ENCODE peak calls at places on chromosomes 13 and 19, in ten cellular contexts. One of them, this sample, is unnamed.

GRCh38 chr13:74005320-74006154 is 128.7 kb downstream of the KLF12 start:
- DNase-seq in ovary: no peak
- DNase-seq in foreskin keratinocyte: no peak
- DNase-seq in AG09319: no peak
- DNase-seq in glutamatergic neuron: no peak
- DNase-seq in GM10248: no peak
- DNase-seq in endothelial cell: no peak
- DNase-seq in AG04450: no peak
- DNase-seq in suprapubic skin: no peak
- DNase-seq in cardiac muscle cell: no peak
- DNase-seq in this sample: no peak

GRCh38 chr13:51818771-51819511 is 15.0 kb upstream of the DHRS12 start:
- DNase-seq in ovary: no peak
- DNase-seq in foreskin keratinocyte: no peak
- DNase-seq in AG09319: no peak
- DNase-seq in glutamatergic neuron: no peak
- DNase-seq in GM10248: no peak
- DNase-seq in endothelial cell: no peak
- DNase-seq in AG04450: peak; percentile 10
- DNase-seq in suprapubic skin: no peak
- DNase-seq in cardiac muscle cell: peak; percentile 62
- DNase-seq in this sample: no peak

GRCh38 chr19:19643158-19644053 is at the start of gene GMIP:
- DNase-seq in ovary: peak; percentile 78
- DNase-seq in foreskin keratinocyte: peak; percentile 53
- DNase-seq in AG09319: no peak
- DNase-seq in glutamatergic neuron: peak; percentile 90
- DNase-seq in GM10248: peak; percentile 95
- DNase-seq in endothelial cell: peak; percentile 83
- DNase-seq in AG04450: no peak
- DNase-seq in suprapubic skin: no peak
- DNase-seq in cardiac muscle cell: peak; percentile 50
- DNase-seq in this sample: peak; percentile 86

GRCh38 chr13:28346136-28346535 is 148.8 kb downstream of the FLT1 start:
- DNase-seq in ovary: no peak
- DNase-seq in foreskin keratinocyte: no peak
- DNase-seq in AG09319: no peak
- DNase-seq in glutamatergic neuron: no peak
- DNase-seq in GM10248: no peak
- DNase-seq in endothelial cell: no peak
- DNase-seq in AG04450: no peak
- DNase-seq in suprapubic skin: no peak
- DNase-seq in cardiac muscle cell: no peak
- DNase-seq in this sample: no peak

GRCh38 chr19:8054169-8054568 is 1.6 kb downstream of the CCL25 start:
- DNase-seq in ovary: no peak
- DNase-seq in foreskin keratinocyte: no peak
- DNase-seq in AG09319: no peak
- DNase-seq in glutamatergic neuron: no peak
- DNase-seq in GM10248: no peak
- DNase-seq in endothelial cell: no peak
- DNase-seq in AG04450: no peak
- DNase-seq in suprapubic skin: no peak
- DNase-seq in cardiac muscle cell: no peak
- DNase-seq in this sample: no peak

GRCh38 chr13:30181856-30182651 is 125.3 kb downstream of the KATNAL1 start:
- DNase-seq in ovary: no peak
- DNase-seq in foreskin keratinocyte: peak; percentile 11
- DNase-seq in AG09319: no peak
- DNase-seq in glutamatergic neuron: no peak
- DNase-seq in GM10248: no peak
- DNase-seq in endothelial cell: no peak
- DNase-seq in AG04450: no peak
- DNase-seq in suprapubic skin: no peak
- DNase-seq in cardiac muscle cell: no peak
- DNase-seq in this sample: no peak

GRCh38 chr19:13301627-13302334 is 151.6 kb downstream of the IER2 start:
- DNase-seq in ovary: no peak
- DNase-seq in foreskin keratinocyte: no peak
- DNase-seq in AG09319: no peak
- DNase-seq in glutamatergic neuron: no peak
- DNase-seq in GM10248: no peak
- DNase-seq in endothelial cell: no peak
- DNase-seq in AG04450: no peak
- DNase-seq in suprapubic skin: no peak
- DNase-seq in cardiac muscle cell: no peak
- DNase-seq in this sample: no peak

GRCh38 chr13:83709751-83710515 is 172.3 kb downstream of the SLITRK1 start:
- DNase-seq in ovary: no peak
- DNase-seq in foreskin keratinocyte: peak; percentile 88
- DNase-seq in AG09319: no peak
- DNase-seq in glutamatergic neuron: no peak
- DNase-seq in GM10248: no peak
- DNase-seq in endothelial cell: no peak
- DNase-seq in AG04450: no peak
- DNase-seq in suprapubic skin: no peak
- DNase-seq in cardiac muscle cell: no peak
- DNase-seq in this sample: peak; percentile 26

GRCh38 chr13:30715837-30716236 is 19.5 kb upstream of the ALOX5AP start:
- DNase-seq in ovary: no peak
- DNase-seq in foreskin keratinocyte: peak; percentile 39
- DNase-seq in AG09319: no peak
- DNase-seq in glutamatergic neuron: no peak
- DNase-seq in GM10248: no peak
- DNase-seq in endothelial cell: no peak
- DNase-seq in AG04450: no peak
- DNase-seq in suprapubic skin: no peak
- DNase-seq in cardiac muscle cell: no peak
- DNase-seq in this sample: no peak

GRCh38 chr19:49057636-49058234 is at the start of gene CGB7:
- DNase-seq in ovary: peak; percentile 72
- DNase-seq in foreskin keratinocyte: peak; percentile 62
- DNase-seq in AG09319: no peak
- DNase-seq in glutamatergic neuron: peak; percentile 81
- DNase-seq in GM10248: no peak
- DNase-seq in endothelial cell: peak; percentile 63
- DNase-seq in AG04450: no peak
- DNase-seq in suprapubic skin: no peak
- DNase-seq in cardiac muscle cell: peak; percentile 59
- DNase-seq in this sample: peak; percentile 83

GRCh38 chr19:480016-480855 is 16.1 kb upstream of the MADCAM1 start:
- DNase-seq in ovary: peak; percentile 64
- DNase-seq in foreskin keratinocyte: no peak
- DNase-seq in AG09319: peak; percentile 11
- DNase-seq in glutamatergic neuron: peak; percentile 76
- DNase-seq in GM10248: no peak
- DNase-seq in endothelial cell: peak; percentile 55
- DNase-seq in AG04450: no peak
- DNase-seq in suprapubic skin: no peak
- DNase-seq in cardiac muscle cell: peak; percentile 58
- DNase-seq in this sample: no peak

DNA sequence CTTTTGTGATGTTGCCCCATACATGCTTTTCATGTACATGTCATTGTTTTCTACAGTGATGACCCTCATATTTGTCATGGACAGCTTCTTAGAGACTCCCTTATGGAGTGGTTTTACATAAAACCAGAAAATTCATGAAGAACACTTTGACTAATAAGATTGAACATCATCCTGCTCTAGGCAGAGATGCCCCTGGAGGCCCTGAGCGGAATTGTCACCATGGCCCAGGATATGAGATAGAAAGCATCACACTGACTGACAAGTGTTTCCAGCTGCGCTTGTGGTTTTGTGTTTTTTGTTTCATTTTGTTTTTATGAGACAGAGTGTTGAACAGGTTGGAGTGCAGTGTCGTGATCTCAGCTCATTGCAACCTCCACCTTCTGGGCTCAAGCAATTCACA is 22.2 kb downstream of the ZNF701 start:
- DNase-seq in ovary: no peak
- DNase-seq in foreskin keratinocyte: no peak
- DNase-seq in AG09319: no peak
- DNase-seq in glutamatergic neuron: no peak
- DNase-seq in GM10248: no peak
- DNase-seq in endothelial cell: no peak
- DNase-seq in AG04450: no peak
- DNase-seq in suprapubic skin: no peak
- DNase-seq in cardiac muscle cell: no peak
- DNase-seq in this sample: no peak
- TF ChIP-seq CTCF in ovary: no peak
- TF ChIP-seq CTCF in foreskin keratinocyte: no peak
- TF ChIP-seq CTCF in AG09319: no peak
- TF ChIP-seq CTCF in glutamatergic neuron: no peak
- TF ChIP-seq CTCF in GM10248: no peak
- TF ChIP-seq CTCF in endothelial cell: no peak
- TF ChIP-seq CTCF in AG04450: no peak
- TF ChIP-seq CTCF in suprapubic skin: no peak
- TF ChIP-seq CTCF in cardiac muscle cell: no peak
- TF ChIP-seq CTCF in this sample: no peak

DNA sequence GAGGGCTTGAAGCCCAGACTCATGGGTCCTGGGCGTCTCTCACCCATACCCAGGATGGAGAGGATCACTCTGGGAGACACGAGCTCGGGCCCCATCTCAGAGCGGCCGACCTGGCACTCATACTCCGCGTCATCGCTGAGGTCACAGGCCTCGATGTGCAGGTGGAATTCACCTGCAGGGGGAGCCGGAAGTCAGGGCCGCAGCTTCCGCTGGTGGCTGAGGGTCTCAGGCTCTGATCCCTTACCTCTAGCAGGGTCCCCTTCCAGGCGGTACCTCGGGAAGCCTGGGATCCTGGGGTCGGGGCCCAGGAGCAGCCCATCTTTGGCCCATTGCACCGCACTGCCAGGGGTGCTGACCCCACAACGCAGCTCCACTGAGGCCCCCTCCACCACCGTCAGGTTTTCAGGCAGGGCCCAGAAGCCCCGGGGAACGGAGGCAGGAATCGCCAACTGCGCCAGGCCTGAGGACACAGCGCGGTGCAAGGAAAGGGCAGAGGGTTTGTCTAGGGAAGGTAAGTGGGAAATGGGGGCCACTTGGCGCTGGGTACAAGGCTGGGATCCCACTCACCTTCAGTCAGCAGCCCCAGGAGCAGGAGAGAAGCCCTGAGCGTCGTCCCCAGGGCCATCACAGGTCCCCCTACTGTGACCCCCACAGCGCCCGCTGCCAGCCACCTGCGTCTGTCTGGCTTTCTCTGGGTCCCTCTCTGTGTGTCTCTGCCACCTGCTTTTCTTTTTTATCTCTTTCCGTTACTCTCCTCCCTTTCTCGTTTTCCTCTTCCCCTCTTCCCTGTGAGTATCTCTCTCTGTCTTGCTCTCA is 883 bp downstream of the NPHS1 start:
- DNase-seq in ovary: no peak
- DNase-seq in foreskin keratinocyte: no peak
- DNase-seq in AG09319: no peak
- DNase-seq in glutamatergic neuron: peak; percentile 61
- DNase-seq in GM10248: no peak
- DNase-seq in endothelial cell: no peak
- DNase-seq in AG04450: no peak
- DNase-seq in suprapubic skin: no peak
- DNase-seq in cardiac muscle cell: no peak
- DNase-seq in this sample: no peak
- TF ChIP-seq CTCF in ovary: no peak
- TF ChIP-seq CTCF in foreskin keratinocyte: peak; percentile 36
- TF ChIP-seq CTCF in AG09319: no peak
- TF ChIP-seq CTCF in glutamatergic neuron: peak; percentile 25
- TF ChIP-seq CTCF in GM10248: no peak
- TF ChIP-seq CTCF in endothelial cell: no peak
- TF ChIP-seq CTCF in AG04450: no peak
- TF ChIP-seq CTCF in suprapubic skin: no peak
- TF ChIP-seq CTCF in cardiac muscle cell: peak; percentile 2
- TF ChIP-seq CTCF in this sample: no peak

GRCh38 chr13:38417241-38417640 is 67.6 kb downstream of the UFM1 start:
- DNase-seq in ovary: no peak
- DNase-seq in foreskin keratinocyte: peak; percentile 66
- DNase-seq in AG09319: no peak
- DNase-seq in glutamatergic neuron: no peak
- DNase-seq in GM10248: no peak
- DNase-seq in endothelial cell: no peak
- DNase-seq in AG04450: no peak
- DNase-seq in suprapubic skin: no peak
- DNase-seq in cardiac muscle cell: no peak
- DNase-seq in this sample: peak; percentile 36

GRCh38 chr13:38418286-38418685 is 68.6 kb downstream of the UFM1 start:
- DNase-seq in ovary: no peak
- DNase-seq in foreskin keratinocyte: peak; percentile 11
- DNase-seq in AG09319: no peak
- DNase-seq in glutamatergic neuron: no peak
- DNase-seq in GM10248: no peak
- DNase-seq in endothelial cell: no peak
- DNase-seq in AG04450: no peak
- DNase-seq in suprapubic skin: no peak
- DNase-seq in cardiac muscle cell: no peak
- DNase-seq in this sample: no peak

GRCh38 chr13:38415233-38415632 is 65.6 kb downstream of the UFM1 start:
- DNase-seq in ovary: no peak
- DNase-seq in foreskin keratinocyte: peak; percentile 28
- DNase-seq in AG09319: no peak
- DNase-seq in glutamatergic neuron: no peak
- DNase-seq in GM10248: peak; percentile 62
- DNase-seq in endothelial cell: no peak
- DNase-seq in AG04450: no peak
- DNase-seq in suprapubic skin: no peak
- DNase-seq in cardiac muscle cell: no peak
- DNase-seq in this sample: no peak

GRCh38 chr13:38419312-38419873 is 69.7 kb downstream of the UFM1 start:
- DNase-seq in ovary: no peak
- DNase-seq in foreskin keratinocyte: no peak
- DNase-seq in AG09319: no peak
- DNase-seq in glutamatergic neuron: no peak
- DNase-seq in GM10248: no peak
- DNase-seq in endothelial cell: no peak
- DNase-seq in AG04450: no peak
- DNase-seq in suprapubic skin: no peak
- DNase-seq in cardiac muscle cell: no peak
- DNase-seq in this sample: no peak

DNA sequence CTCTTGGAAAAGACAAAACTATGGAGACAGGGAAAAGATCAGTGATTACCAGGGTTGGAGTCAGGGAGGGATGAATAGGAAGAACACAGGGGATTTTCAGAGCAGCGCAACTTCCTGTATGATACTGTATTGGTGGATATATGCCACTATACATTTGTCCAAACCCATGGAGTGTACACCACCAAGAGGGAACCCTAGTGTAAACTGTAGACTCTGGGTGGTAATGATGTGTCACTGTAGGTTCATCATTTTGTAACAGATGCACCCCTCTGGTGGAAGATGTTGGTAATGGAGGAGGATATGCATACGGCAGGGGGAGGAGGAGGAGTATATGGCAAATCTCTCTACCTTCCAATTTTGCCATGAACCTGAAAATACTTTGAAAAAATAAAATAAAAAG is 68.1 kb downstream of the UFM1 start:
- DNase-seq in ovary: no peak
- DNase-seq in foreskin keratinocyte: peak; percentile 81
- DNase-seq in AG09319: no peak
- DNase-seq in glutamatergic neuron: no peak
- DNase-seq in GM10248: no peak
- DNase-seq in endothelial cell: peak; percentile 15
- DNase-seq in AG04450: no peak
- DNase-seq in suprapubic skin: no peak
- DNase-seq in cardiac muscle cell: peak; percentile 24
- DNase-seq in this sample: peak; percentile 44
- TF ChIP-seq CTCF in ovary: peak; percentile 17
- TF ChIP-seq CTCF in foreskin keratinocyte: peak; percentile 80
- TF ChIP-seq CTCF in AG09319: peak; percentile 32
- TF ChIP-seq CTCF in glutamatergic neuron: peak; percentile 42
- TF ChIP-seq CTCF in GM10248: peak; percentile 17
- TF ChIP-seq CTCF in endothelial cell: peak; percentile 53
- TF ChIP-seq CTCF in AG04450: peak; percentile 31
- TF ChIP-seq CTCF in suprapubic skin: no peak
- TF ChIP-seq CTCF in cardiac muscle cell: peak; percentile 34
- TF ChIP-seq CTCF in this sample: no peak

GRCh38 chr19:50167314-50167721 is 4.2 kb upstream of the IZUMO2 start:
- DNase-seq in ovary: no peak
- DNase-seq in foreskin keratinocyte: no peak
- DNase-seq in AG09319: no peak
- DNase-seq in glutamatergic neuron: peak; percentile 26
- DNase-seq in GM10248: no peak
- DNase-seq in endothelial cell: no peak
- DNase-seq in AG04450: no peak
- DNase-seq in suprapubic skin: no peak
- DNase-seq in cardiac muscle cell: no peak
- DNase-seq in this sample: no peak
- TF ChIP-seq CTCF in ovary: no peak
- TF ChIP-seq CTCF in foreskin keratinocyte: no peak
- TF ChIP-seq CTCF in AG09319: no peak
- TF ChIP-seq CTCF in glutamatergic neuron: no peak
- TF ChIP-seq CTCF in GM10248: no peak
- TF ChIP-seq CTCF in endothelial cell: no peak
- TF ChIP-seq CTCF in AG04450: no peak
- TF ChIP-seq CTCF in suprapubic skin: no peak
- TF ChIP-seq CTCF in cardiac muscle cell: no peak
- TF ChIP-seq CTCF in this sample: no peak